ENCODE peak calls at places on chromosome 1, in six cellular contexts. Z, C, Q, G, E and N are unnamed samples.

GRCh38 chr1:15703562-15703961 is 19.4 kb downstream of the PLEKHM2 start:
- DNase-seq in C (peak; percentile 49), E (peak; percentile 73), Q (peak; percentile 55), Z (no peak), G (no peak), N (no peak)

GRCh38 chr1:201245082-201245481 is 38.2 kb upstream of the PKP1 start:
- DNase-seq in Q (no peak), E (no peak), Z (no peak), C (no peak), G (no peak), N (no peak)

GRCh38 chr1:184574588-184574987 is 180.1 kb downstream of the EDEM3 start:
- DNase-seq in Z (no peak), Q (no peak), G (no peak), E (no peak), C (no peak), N (no peak)

GRCh38 chr1:14255711-14256110 is 342.8 kb upstream of the KAZN start:
- DNase-seq in E (no peak), C (no peak), Q (no peak), G (no peak), Z (no peak), N (no peak)

GRCh38 chr1:112325504-112325903 is 70.5 kb upstream of the CTTNBP2NL start:
- DNase-seq in G (no peak), C (no peak), Z (no peak), Q (no peak), E (no peak), N (no peak)

GRCh38 chr1:111603979-111604378 is 15.6 kb upstream of the RAP1A start:
- DNase-seq in G (peak; percentile 75), E (no peak), C (peak; percentile 55), Z (peak; percentile 53), Q (peak; percentile 65), N (peak; percentile 36)

GRCh38 chr1:74822851-74823443 is 90.0 kb downstream of the TYW3 start:
- DNase-seq in E (no peak), G (no peak), C (no peak), Z (no peak), Q (no peak), N (no peak)

GRCh38 chr1:163875927-163876320 is 554.2 kb downstream of the NUF2 start:
- DNase-seq in E (no peak), C (no peak), G (no peak), Z (no peak), Q (no peak), N (no peak)

GRCh38 chr1:90837420-90837819 is 120.3 kb upstream of the BARHL2 start:
- DNase-seq in G (no peak), E (no peak), Z (no peak), Q (no peak), C (no peak), N (no peak)

GRCh38 chr1:20792177-20792576 is 5.1 kb upstream of the HP1BP3 start:
- DNase-seq in Z (no peak), Q (no peak), E (peak; percentile 55), C (no peak), G (no peak), N (no peak)

GRCh38 chr1:165763442-165763841 is 5.2 kb downstream of the TMCO1 start:
- DNase-seq in E (no peak), Z (no peak), C (no peak), Q (no peak), G (no peak), N (no peak)

GRCh38 chr1:1483714-1484113 is 12.1 kb downstream of the ATAD3B start:
- DNase-seq in G (no peak), Q (no peak), C (no peak), Z (no peak), E (no peak), N (no peak)

GRCh38 chr1:88890790-88891317 is 513 bp downstream of the GTF2B start:
- DNase-seq in Z (peak; percentile 34), E (no peak), C (peak; percentile 28), G (no peak), Q (peak; percentile 62), N (peak; percentile 35)

GRCh38 chr1:171985639-171986038 is 144.3 kb downstream of the DNM3 start:
- DNase-seq in C (no peak), Z (no peak), G (no peak), E (peak; percentile 30), Q (peak; percentile 38), N (no peak)

GRCh38 chr1:180213401-180214177 is 16.5 kb upstream of the LHX4 start:
- DNase-seq in Z (peak; percentile 80), Q (no peak), G (no peak), E (no peak), C (peak; percentile 41), N (peak; percentile 72)

GRCh38 chr1:42841440-42842147 is 4.8 kb upstream of the ZNF691 start:
- DNase-seq in G (no peak), E (no peak), Q (no peak), C (no peak), Z (no peak), N (no peak)

GRCh38 chr1:184399192-184399847 is 12.5 kb downstream of the C1orf21 start:
- DNase-seq in C (no peak), E (no peak), Z (no peak), Q (no peak), G (no peak), N (no peak)

GRCh38 chr1:33224166-33224707 is 32.1 kb upstream of the ZNF362 start:
- DNase-seq in C (no peak), Q (no peak), G (no peak), E (no peak), Z (no peak), N (no peak)

GRCh38 chr1:33222381-33222780 is 33.9 kb upstream of the ZNF362 start:
- DNase-seq in Z (no peak), C (no peak), G (no peak), E (no peak), Q (no peak), N (no peak)

GRCh38 chr1:33220701-33221384 is 35.4 kb upstream of the ZNF362 start:
- DNase-seq in G (no peak), C (no peak), Z (no peak), E (no peak), Q (peak; percentile 19), N (no peak)

GRCh38 chr1:33221385-33221758 is 34.9 kb upstream of the ZNF362 start:
- DNase-seq in Q (no peak), E (no peak), G (no peak), C (no peak), Z (no peak), N (no peak)

DNA sequence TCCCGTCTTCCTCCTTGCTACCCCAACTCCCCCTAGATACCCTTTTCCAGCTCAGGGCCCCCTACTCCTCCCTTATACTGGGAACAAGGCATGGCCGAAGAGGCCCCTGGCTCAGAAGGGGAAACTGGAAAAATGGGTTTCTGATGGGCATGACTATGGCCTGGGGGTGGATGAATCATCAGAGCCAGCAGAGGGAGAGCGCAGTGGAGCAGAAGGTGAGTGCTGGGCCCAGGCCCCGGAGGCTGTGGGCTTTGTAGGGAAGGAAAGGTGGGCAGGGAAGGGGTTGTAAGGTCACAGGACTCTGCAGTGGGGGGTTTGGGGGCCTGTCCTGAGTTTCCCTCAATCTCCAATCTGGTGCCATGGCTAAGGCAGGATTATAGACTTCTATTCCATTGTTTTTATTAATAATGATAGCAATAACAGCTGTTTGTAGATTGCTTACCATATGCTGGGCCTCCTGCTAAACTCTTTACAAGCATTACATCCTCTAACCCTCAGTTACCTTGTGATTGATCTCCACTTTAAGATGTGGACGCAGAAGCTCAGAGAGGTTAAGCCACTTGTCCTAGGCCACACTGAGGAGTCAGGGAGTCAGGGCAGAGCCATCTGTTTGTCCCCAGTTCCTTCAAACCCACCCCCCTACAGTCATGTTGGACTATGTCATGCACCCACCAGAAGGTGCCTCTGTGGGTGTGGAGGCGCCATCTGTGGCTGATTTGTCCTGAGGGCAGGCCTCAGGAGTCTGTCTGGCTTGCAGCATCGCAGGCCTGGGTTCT is 36.2 kb upstream of the ZNF362 start:
- DNase-seq in C (no peak), G (no peak), E (no peak), Q (no peak), Z (no peak), N (no peak)
- TF ChIP-seq CTCF in C (no peak), G (no peak), E (no peak), Q (no peak), Z (no peak), N (no peak)

DNA sequence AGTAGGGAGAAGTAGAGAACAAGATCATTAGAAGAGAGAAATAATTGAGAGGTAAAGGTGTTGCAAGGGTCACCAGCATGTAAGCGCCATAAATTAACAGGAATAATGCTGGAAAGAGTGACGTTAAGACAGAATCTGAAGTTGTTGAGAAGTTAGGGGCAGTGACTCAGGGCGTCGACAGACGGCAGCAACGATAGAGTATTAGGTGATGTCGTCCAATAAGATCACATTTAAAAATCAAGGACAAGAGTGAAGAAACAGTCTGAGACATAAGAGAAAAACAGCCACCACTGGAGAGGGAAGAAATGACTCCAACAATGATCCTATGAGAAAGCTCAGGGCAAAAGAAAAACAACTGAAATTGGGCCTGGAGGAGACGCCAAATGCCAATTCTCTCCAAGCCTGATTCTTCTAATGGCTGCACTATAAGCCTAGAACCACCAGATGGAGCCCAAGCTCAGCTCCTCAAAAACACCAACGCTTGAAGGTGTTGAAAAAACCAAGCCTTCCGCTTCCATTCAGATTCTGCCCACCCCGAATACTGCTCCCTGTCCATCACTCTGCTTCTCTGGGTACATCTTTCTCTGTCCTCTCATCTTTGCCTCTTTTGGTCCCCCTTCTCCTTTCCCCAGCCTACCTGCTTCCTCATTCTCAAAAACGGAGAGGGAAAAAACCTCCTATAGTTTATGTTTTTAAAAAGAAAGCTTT is 70.0 kb downstream of the LUZP1 start:
- DNase-seq in G (peak; percentile 45), C (peak; percentile 65), Z (peak; percentile 70), E (peak; percentile 63), Q (peak; percentile 83), N (peak; percentile 61)
- TF ChIP-seq CTCF in G (peak; percentile 81), C (peak; percentile 92), Z (peak; percentile 78), E (peak; percentile 99), Q (peak; percentile 94), N (peak; percentile 87)

GRCh38 chr1:214504330-214504729 is 47.1 kb downstream of the PTPN14 start:
- DNase-seq in Z (no peak), C (no peak), E (no peak), Q (no peak), G (no peak), N (no peak)

GRCh38 chr1:214503553-214503952 is 47.8 kb downstream of the PTPN14 start:
- DNase-seq in G (no peak), Z (no peak), C (no peak), Q (no peak), E (no peak), N (no peak)

GRCh38 chr1:214500349-214501055 is 50.9 kb downstream of the PTPN14 start:
- DNase-seq in C (no peak), G (no peak), Z (no peak), E (no peak), Q (peak; percentile 11), N (no peak)

GRCh38 chr1:214506972-214507431 is 44.4 kb downstream of the PTPN14 start:
- DNase-seq in Z (no peak), E (no peak), G (no peak), Q (no peak), C (peak; percentile 58), N (no peak)

DNA sequence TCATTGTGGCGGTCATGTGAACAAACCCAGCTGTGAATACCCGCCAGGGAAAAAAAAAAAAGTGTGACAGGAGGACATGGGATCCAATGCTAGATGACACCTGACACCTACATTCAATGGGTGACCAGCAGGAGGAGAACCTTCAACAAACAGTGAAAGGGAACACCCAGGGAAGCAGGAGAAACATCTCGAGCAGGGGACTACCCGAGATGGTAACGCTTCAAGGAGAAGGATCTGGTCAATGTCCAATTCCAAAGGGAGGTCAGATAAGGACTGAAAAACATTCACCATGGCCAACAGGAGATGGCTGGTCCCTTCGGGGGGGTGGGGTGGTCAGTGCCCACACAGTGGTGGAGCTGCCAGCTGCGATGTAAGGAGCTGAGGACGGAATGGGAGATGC is 46.3 kb downstream of the PTPN14 start:
- DNase-seq in Z (no peak), G (no peak), Q (no peak), E (no peak), C (no peak), N (no peak)
- TF ChIP-seq CTCF in Z (no peak), G (no peak), Q (no peak), E (no peak), C (no peak), N (no peak)

GRCh38 chr1:109790735-109791494 is 27.2 kb upstream of the EPS8L3 start:
- DNase-seq in Q (peak; percentile 79), G (peak; percentile 69), C (peak; percentile 60), E (no peak), Z (peak; percentile 84), N (peak; percentile 84)
- TF ChIP-seq CTCF in Q (peak; percentile 68), G (peak; percentile 76), C (peak; percentile 19), E (no peak), Z (peak; percentile 45), N (peak; percentile 50)